ENCODE peak calls at places on chromosomes 2 and 18, in eight cellular contexts. One of them, this sample, is unnamed.

GRCh38 chr2:171147081-171147480 is 13.6 kb downstream of the TLK1 start:
- DNase-seq in brain microvascular endothelial cell: no peak
- DNase-seq in nephron progenitor cell: no peak
- DNase-seq in 8988T: no peak
- DNase-seq in A549: no peak
- DNase-seq in NCI-H2029 treated with DMSO at 0.1 percent for 48 hours: no peak
- DNase-seq in Calu3: no peak
- DNase-seq in posterior cingulate gyrus: no peak
- DNase-seq in this sample: no peak

GRCh38 chr18:63725682-63726480 is 23.1 kb downstream of the SERPINB11 start:
- DNase-seq in brain microvascular endothelial cell: no peak
- DNase-seq in nephron progenitor cell: no peak
- DNase-seq in 8988T: no peak
- DNase-seq in A549: no peak
- DNase-seq in NCI-H2029 treated with DMSO at 0.1 percent for 48 hours: no peak
- DNase-seq in Calu3: no peak
- DNase-seq in posterior cingulate gyrus: no peak
- DNase-seq in this sample: no peak

GRCh38 chr2:230636684-230637271 is 75.9 kb upstream of the CAB39 start:
- DNase-seq in brain microvascular endothelial cell: no peak
- DNase-seq in nephron progenitor cell: no peak
- DNase-seq in 8988T: no peak
- DNase-seq in A549: no peak
- DNase-seq in NCI-H2029 treated with DMSO at 0.1 percent for 48 hours: no peak
- DNase-seq in Calu3: no peak
- DNase-seq in posterior cingulate gyrus: no peak
- DNase-seq in this sample: no peak

GRCh38 chr2:190948671-190949070 is 65.3 kb downstream of the STAT1 start:
- DNase-seq in brain microvascular endothelial cell: peak
- DNase-seq in nephron progenitor cell: no peak
- DNase-seq in 8988T: no peak
- DNase-seq in A549: no peak
- DNase-seq in NCI-H2029 treated with DMSO at 0.1 percent for 48 hours: no peak
- DNase-seq in Calu3: peak
- DNase-seq in posterior cingulate gyrus: no peak
- DNase-seq in this sample: no peak

GRCh38 chr2:201452856-201453643 is 1.5 kb downstream of the STRADB start:
- DNase-seq in brain microvascular endothelial cell: no peak
- DNase-seq in nephron progenitor cell: no peak
- DNase-seq in 8988T: no peak
- DNase-seq in A549: no peak
- DNase-seq in NCI-H2029 treated with DMSO at 0.1 percent for 48 hours: no peak
- DNase-seq in Calu3: no peak
- DNase-seq in posterior cingulate gyrus: no peak
- DNase-seq in this sample: no peak

GRCh38 chr18:23798249-23798648 is 109.0 kb downstream of the LAMA3 start:
- DNase-seq in brain microvascular endothelial cell: no peak
- DNase-seq in nephron progenitor cell: no peak
- DNase-seq in 8988T: no peak
- DNase-seq in A549: no peak
- DNase-seq in NCI-H2029 treated with DMSO at 0.1 percent for 48 hours: no peak
- DNase-seq in Calu3: no peak
- DNase-seq in posterior cingulate gyrus: no peak
- DNase-seq in this sample: no peak

GRCh38 chr2:233010569-233011267 is 2.3 kb downstream of the NGEF start:
- DNase-seq in brain microvascular endothelial cell: no peak
- DNase-seq in nephron progenitor cell: no peak
- DNase-seq in 8988T: no peak
- DNase-seq in A549: no peak
- DNase-seq in NCI-H2029 treated with DMSO at 0.1 percent for 48 hours: no peak
- DNase-seq in Calu3: no peak
- DNase-seq in posterior cingulate gyrus: no peak
- DNase-seq in this sample: no peak

GRCh38 chr2:27407798-27408491 is 1.4 kb downstream of the PPM1G start:
- DNase-seq in brain microvascular endothelial cell: no peak
- DNase-seq in nephron progenitor cell: peak
- DNase-seq in 8988T: peak
- DNase-seq in A549: peak
- DNase-seq in NCI-H2029 treated with DMSO at 0.1 percent for 48 hours: no peak
- DNase-seq in Calu3: peak
- DNase-seq in posterior cingulate gyrus: no peak
- DNase-seq in this sample: peak

GRCh38 chr2:9236867-9237266 is 30.3 kb downstream of the ASAP2 start:
- DNase-seq in brain microvascular endothelial cell: no peak
- DNase-seq in nephron progenitor cell: no peak
- DNase-seq in 8988T: no peak
- DNase-seq in A549: no peak
- DNase-seq in NCI-H2029 treated with DMSO at 0.1 percent for 48 hours: no peak
- DNase-seq in Calu3: peak
- DNase-seq in posterior cingulate gyrus: no peak
- DNase-seq in this sample: no peak

GRCh38 chr2:75403991-75404428 is 156.7 kb downstream of the EVA1A start:
- DNase-seq in brain microvascular endothelial cell: peak
- DNase-seq in nephron progenitor cell: peak
- DNase-seq in 8988T: no peak
- DNase-seq in A549: peak
- DNase-seq in NCI-H2029 treated with DMSO at 0.1 percent for 48 hours: peak
- DNase-seq in Calu3: peak
- DNase-seq in posterior cingulate gyrus: no peak
- DNase-seq in this sample: peak

GRCh38 chr2:227653419-227653818 is 13.2 kb upstream of the SCYGR5 start:
- DNase-seq in brain microvascular endothelial cell: peak
- DNase-seq in nephron progenitor cell: no peak
- DNase-seq in 8988T: no peak
- DNase-seq in A549: peak
- DNase-seq in NCI-H2029 treated with DMSO at 0.1 percent for 48 hours: no peak
- DNase-seq in Calu3: no peak
- DNase-seq in posterior cingulate gyrus: no peak
- DNase-seq in this sample: no peak

GRCh38 chr2:23520256-23520655 is 135.3 kb downstream of the KLHL29 start:
- DNase-seq in brain microvascular endothelial cell: no peak
- DNase-seq in nephron progenitor cell: peak
- DNase-seq in 8988T: no peak
- DNase-seq in A549: no peak
- DNase-seq in NCI-H2029 treated with DMSO at 0.1 percent for 48 hours: no peak
- DNase-seq in Calu3: peak
- DNase-seq in posterior cingulate gyrus: peak
- DNase-seq in this sample: peak

GRCh38 chr2:117523267-117523666 is 291.2 kb upstream of the DDX18 start:
- DNase-seq in brain microvascular endothelial cell: no peak
- DNase-seq in nephron progenitor cell: no peak
- DNase-seq in 8988T: no peak
- DNase-seq in A549: no peak
- DNase-seq in NCI-H2029 treated with DMSO at 0.1 percent for 48 hours: peak
- DNase-seq in Calu3: peak
- DNase-seq in posterior cingulate gyrus: peak
- DNase-seq in this sample: no peak

GRCh38 chr2:4539121-4539520 is 835.7 kb downstream of the DCDC2C start:
- DNase-seq in brain microvascular endothelial cell: no peak
- DNase-seq in nephron progenitor cell: no peak
- DNase-seq in 8988T: no peak
- DNase-seq in A549: no peak
- DNase-seq in NCI-H2029 treated with DMSO at 0.1 percent for 48 hours: no peak
- DNase-seq in Calu3: no peak
- DNase-seq in posterior cingulate gyrus: peak
- DNase-seq in this sample: no peak

GRCh38 chr2:120597595-120598193 is 138.0 kb upstream of the GLI2 start:
- DNase-seq in brain microvascular endothelial cell: no peak
- DNase-seq in nephron progenitor cell: no peak
- DNase-seq in 8988T: no peak
- DNase-seq in A549: no peak
- DNase-seq in NCI-H2029 treated with DMSO at 0.1 percent for 48 hours: no peak
- DNase-seq in Calu3: no peak
- DNase-seq in posterior cingulate gyrus: peak
- DNase-seq in this sample: no peak

This sample was measured in H7.